ENCODE peak calls at places on chromosomes 13 and 19, in seven cellular contexts. Y is adrenal gland; X is tibial artery; V is naive thymus-derived CD4-positive, alpha-beta T cell; G is HCT116; T is neuronal stem cell; U is aorta. D is an unnamed sample. For H3K4me1, the result is how much of the 10 kb centered on the place peaks cover.

GRCh38 chr19:13951799-13952153 is 533 bp upstream of the DCAF15 start:
- DNase-seq in Y (no peak), V (no peak), T (no peak), U (no peak), X (no peak), G (no peak), D (no peak)

GRCh38 chr19:46173886-46174475 is 25.9 kb downstream of the IGFL2 start:
- DNase-seq in Y (no peak), U (no peak), V (no peak), T (no peak), G (no peak), X (no peak), D (no peak)

GRCh38 chr13:114058051-114058867 is 74.2 kb downstream of the RASA3 start:
- DNase-seq in T (no peak), V (no peak), G (no peak), X (no peak), U (no peak), Y (no peak), D (peak)

GRCh38 chr13:96821381-96821780 is 172.9 kb downstream of the OXGR1 start:
- DNase-seq in Y (no peak), G (no peak), U (no peak), V (no peak), T (no peak), X (no peak), D (no peak)

GRCh38 chr13:101576452-101576851 is 124.0 kb downstream of the ITGBL1 start:
- DNase-seq in T (no peak), V (no peak), Y (no peak), X (no peak), U (no peak), G (no peak), D (no peak)

GRCh38 chr19:32453736-32454135 is 48.2 kb downstream of the DPY19L3 start:
- DNase-seq in T (no peak), Y (no peak), G (no peak), U (no peak), X (no peak), V (no peak), D (no peak)

GRCh38 chr19:16161848-16162247 is 11.5 kb downstream of the CIB3 start:
- DNase-seq in Y (no peak), V (no peak), U (no peak), T (no peak), X (no peak), G (peak), D (no peak)

GRCh38 chr13:23609414-23610186 is 39.4 kb downstream of the TNFRSF19 start:
- DNase-seq in T (no peak), Y (peak), G (no peak), X (peak), V (no peak), U (no peak), D (peak)

GRCh38 chr13:62887046-62887445 is 1471.4 kb upstream of the PCDH20 start:
- DNase-seq in U (peak), Y (no peak), V (no peak), G (no peak), T (no peak), X (no peak), D (peak)

GRCh38 chr13:73934771-73935170 is 199.4 kb downstream of the KLF12 start:
- DNase-seq in U (no peak), Y (no peak), T (no peak), G (no peak), V (no peak), X (no peak), D (no peak)

GRCh38 chr19:47766670-47767069 is 11.8 kb upstream of the SELENOW start:
- DNase-seq in T (no peak), U (no peak), Y (no peak), X (no peak), G (no peak), V (no peak), D (no peak)

GRCh38 chr19:52638601-52639000 is 446 bp upstream of the ZNF83 start:
- DNase-seq in G (no peak), X (peak), T (no peak), U (peak), Y (peak), V (no peak), D (peak)

GRCh38 chr19:1214862-1215731 is 9.5 kb downstream of the STK11 start:
- DNase-seq in U (peak), T (no peak), G (no peak), Y (peak), X (peak), V (no peak), D (peak)

DNA sequence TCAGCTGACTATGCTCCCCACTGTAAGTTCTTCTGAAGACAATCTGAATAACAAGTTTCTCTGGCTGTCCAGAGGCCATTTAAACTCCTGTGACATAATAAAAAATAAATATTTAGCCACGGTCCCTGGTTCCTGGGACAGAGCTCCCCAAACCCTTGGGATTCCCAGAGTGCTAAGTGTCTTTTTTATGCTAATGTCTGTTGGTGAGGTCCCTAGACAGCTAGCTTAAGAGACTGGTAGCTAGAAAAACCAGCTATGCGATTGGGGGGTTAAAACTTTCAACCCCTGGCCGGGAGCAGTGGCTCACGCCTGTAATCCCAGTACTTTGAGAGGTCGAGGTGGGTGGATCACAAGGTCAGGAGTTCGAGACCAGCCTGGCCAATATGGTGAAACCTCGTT is 5.9 kb downstream of the EPSTI1 start:
- DNase-seq in V (no peak), X (no peak), G (no peak), U (no peak), T (no peak), Y (no peak), D (no peak)
- H3K27ac ChIP-seq in V (no peak), X (no peak), G (no peak), U (no peak), T (no peak), Y (no peak), D (no peak)

GRCh38 chr13:104875008-104875762 is 1660.3 kb downstream of the EFNB2 start:
- DNase-seq in T (no peak), G (no peak), X (no peak), U (no peak), Y (no peak), V (peak), D (no peak)
- H3K4me1 ChIP-seq in T (under half), G (under half), X (under half), U (under half), Y (under half), V (under half), D (under half)

GRCh38 chr13:36915106-36915505 is 4.9 kb downstream of the SMAD9 start:
- DNase-seq in U (no peak), V (no peak), X (no peak), G (no peak), T (no peak), Y (no peak), D (no peak)

GRCh38 chr13:36912369-36912768 is 7.7 kb downstream of the SMAD9 start:
- DNase-seq in U (no peak), T (no peak), G (no peak), X (no peak), V (no peak), Y (no peak), D (no peak)

GRCh38 chr13:36914648-36915047 is 5.4 kb downstream of the SMAD9 start:
- DNase-seq in V (no peak), U (no peak), X (no peak), G (no peak), T (no peak), Y (no peak), D (no peak)

GRCh38 chr13:36913463-36913862 is 6.6 kb downstream of the SMAD9 start:
- DNase-seq in G (no peak), U (no peak), T (no peak), V (no peak), Y (no peak), X (no peak), D (no peak)

DNA sequence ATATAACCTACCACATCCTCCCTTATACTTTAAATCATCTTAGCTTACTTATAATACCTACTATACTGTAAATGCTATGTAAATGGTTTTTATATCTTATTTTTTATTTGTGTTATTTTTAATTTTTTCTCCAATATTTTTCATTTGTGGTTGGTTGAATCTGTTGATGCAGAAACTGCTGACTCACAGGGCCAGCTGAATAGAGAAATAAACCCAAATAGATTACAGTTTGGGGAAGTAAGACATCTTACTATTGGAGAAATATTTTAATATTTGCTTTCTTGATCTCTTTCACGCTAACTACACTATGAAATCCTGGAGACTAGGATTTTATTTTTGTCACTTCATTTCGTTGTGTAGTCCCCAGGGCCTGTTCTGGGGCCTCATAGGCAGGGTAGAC is 7.1 kb downstream of the SMAD9 start:
- DNase-seq in X (no peak), T (no peak), U (no peak), G (no peak), Y (no peak), V (no peak), D (no peak)
- H3K4me3 ChIP-seq in X (no peak), T (no peak), U (no peak), G (no peak), Y (no peak), V (no peak), D (no peak)

GRCh38 chr19:2246801-2247361 is 2.2 kb upstream of the AMH start:
- DNase-seq in Y (peak), U (no peak), G (no peak), T (no peak), X (no peak), V (no peak), D (peak)
- H3K27ac ChIP-seq in Y (no peak), U (no peak), G (no peak), T (no peak), X (no peak), V (no peak), D (no peak)

GRCh38 chr19:38696733-38697055 is 47.6 kb downstream of the CAPN12 start:
- DNase-seq in U (no peak), V (no peak), X (no peak), Y (no peak), T (no peak), G (no peak), D (no peak)
- H3K4me1 ChIP-seq in U (under half), V (under half), X (half or more), Y (half or more), T (half or more), G (under half), D (half or more)

GRCh38 chr19:45016388-45017314 is 15.4 kb downstream of the RELB start:
- DNase-seq in U (peak), X (peak), T (peak), Y (peak), G (peak), V (peak), D (peak)
- H3K4me3 ChIP-seq in U (no peak), X (no peak), T (no peak), Y (no peak), G (no peak), V (peak), D (no peak)

DNA sequence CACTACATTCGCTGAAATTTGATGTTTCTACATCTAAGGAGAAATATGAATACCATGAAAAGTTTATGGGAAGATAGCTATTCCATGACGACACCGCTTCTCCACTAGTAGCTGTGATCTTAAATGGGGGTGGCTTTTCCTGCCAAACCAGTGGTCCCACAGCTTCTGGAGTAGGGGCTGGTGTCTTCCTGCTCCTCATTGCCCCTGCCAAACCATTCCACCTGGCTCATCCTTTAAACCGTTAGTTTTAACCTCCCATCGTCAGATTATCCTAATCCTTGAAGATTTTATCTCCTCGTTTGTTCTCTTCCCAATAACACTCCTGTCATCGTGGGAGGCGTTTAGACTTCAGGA is 568 bp upstream of the ZNF230 start:
- DNase-seq in X (no peak), V (no peak), T (no peak), Y (no peak), G (no peak), U (no peak), D (no peak)
- H3K27ac ChIP-seq in X (peak), V (peak), T (no peak), Y (no peak), G (peak), U (no peak), D (no peak)

GRCh38 chr19:58084596-58085347 is 13.3 kb downstream of the ZSCAN18 start:
- DNase-seq in Y (no peak), X (no peak), U (no peak), T (no peak), V (no peak), G (no peak), D (no peak)
- H3K4me1 ChIP-seq in Y (under half), X (under half), U (under half), T (under half), V (under half), G (under half), D (under half)

GRCh38 chr19:34218818-34219164 is 35.6 kb upstream of the GARRE1 start:
- DNase-seq in V (no peak), T (no peak), G (no peak), U (no peak), Y (no peak), X (no peak), D (no peak)
- H3K4me3 ChIP-seq in V (peak), T (no peak), G (no peak), U (no peak), Y (no peak), X (no peak), D (no peak)

DNA sequence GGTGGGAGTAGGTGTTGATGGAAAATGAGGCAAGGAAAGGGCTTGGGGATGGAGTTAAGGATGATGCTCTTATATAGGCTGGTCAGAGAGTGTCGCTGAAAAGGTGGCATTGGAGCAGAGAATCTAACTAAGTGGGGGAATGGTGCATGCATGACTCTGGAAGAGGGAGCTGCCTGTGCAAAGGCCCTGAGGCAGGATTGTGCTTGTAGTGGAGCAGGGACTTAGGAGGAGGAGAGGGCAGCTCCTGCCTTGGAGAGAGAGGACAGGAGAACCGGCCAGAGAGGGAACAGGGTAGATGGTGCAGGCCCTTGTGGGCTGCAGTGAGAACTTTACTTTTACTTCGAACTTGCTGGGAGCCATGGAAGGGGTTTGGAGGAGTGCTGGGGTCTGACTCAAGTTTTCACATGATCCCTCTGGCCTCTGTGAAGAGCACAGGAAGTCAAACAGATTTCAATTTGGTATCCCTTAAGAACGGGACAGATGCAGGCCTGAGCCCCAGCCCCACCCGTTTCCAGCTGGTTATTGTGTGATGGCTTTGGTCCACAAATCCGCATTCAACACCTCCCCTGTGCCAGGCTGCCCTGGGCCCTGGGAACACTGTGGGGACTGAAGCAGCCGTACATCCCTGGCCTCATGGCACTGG is 7.0 kb downstream of the AP2A1 start:
- DNase-seq in T (no peak), Y (no peak), X (no peak), U (no peak), G (no peak), V (no peak), D (no peak)
- H3K27ac ChIP-seq in T (no peak), Y (no peak), X (no peak), U (no peak), G (no peak), V (no peak), D (no peak)